ENCODE peak calls at places on chromosome 16, in eight cellular contexts. One of them, this sample, is unnamed.

GRCh38 chr16:88320947-88321634 is 61.7 kb upstream of the ZNF469 start:
- DNase-seq in heart right ventricle: no peak
- DNase-seq in fibroblast of lung: no peak
- DNase-seq in neuronal stem cell: no peak
- DNase-seq in CD4-positive, alpha-beta T cell: no peak
- DNase-seq in esophagus squamous epithelium: no peak
- DNase-seq in left ventricle myocardium inferior: no peak
- DNase-seq in transverse colon: no peak
- DNase-seq in this sample: no peak

GRCh38 chr16:57444711-57445110 is 2.5 kb downstream of the CIAPIN1 start:
- DNase-seq in heart right ventricle: no peak
- DNase-seq in fibroblast of lung: peak; percentile 5
- DNase-seq in neuronal stem cell: no peak
- DNase-seq in CD4-positive, alpha-beta T cell: no peak
- DNase-seq in esophagus squamous epithelium: no peak
- DNase-seq in left ventricle myocardium inferior: no peak
- DNase-seq in transverse colon: no peak
- DNase-seq in this sample: no peak

GRCh38 chr16:75733305-75734141 is 7.2 kb upstream of the CPHXL start:
- DNase-seq in heart right ventricle: no peak
- DNase-seq in fibroblast of lung: peak; percentile 92
- DNase-seq in neuronal stem cell: peak; percentile 24
- DNase-seq in CD4-positive, alpha-beta T cell: no peak
- DNase-seq in esophagus squamous epithelium: no peak
- DNase-seq in left ventricle myocardium inferior: no peak
- DNase-seq in transverse colon: no peak
- DNase-seq in this sample: peak; percentile 56

GRCh38 chr16:51449441-51449840 is 298.4 kb upstream of the SALL1 start:
- DNase-seq in heart right ventricle: no peak
- DNase-seq in fibroblast of lung: no peak
- DNase-seq in neuronal stem cell: peak; percentile 80
- DNase-seq in CD4-positive, alpha-beta T cell: no peak
- DNase-seq in esophagus squamous epithelium: no peak
- DNase-seq in left ventricle myocardium inferior: no peak
- DNase-seq in transverse colon: no peak
- DNase-seq in this sample: no peak

GRCh38 chr16:588639-588888 is 1.3 kb upstream of the RAB40C start:
- DNase-seq in heart right ventricle: no peak
- DNase-seq in fibroblast of lung: peak; percentile 58
- DNase-seq in neuronal stem cell: no peak
- DNase-seq in CD4-positive, alpha-beta T cell: peak; percentile 53
- DNase-seq in esophagus squamous epithelium: no peak
- DNase-seq in left ventricle myocardium inferior: no peak
- DNase-seq in transverse colon: peak; percentile 64
- DNase-seq in this sample: no peak

GRCh38 chr16:78503501-78504110 is 404.2 kb downstream of the WWOX start:
- DNase-seq in heart right ventricle: peak; percentile 79
- DNase-seq in fibroblast of lung: peak; percentile 86
- DNase-seq in neuronal stem cell: peak; percentile 64
- DNase-seq in CD4-positive, alpha-beta T cell: peak; percentile 15
- DNase-seq in esophagus squamous epithelium: no peak
- DNase-seq in left ventricle myocardium inferior: no peak
- DNase-seq in transverse colon: peak; percentile 44
- DNase-seq in this sample: no peak

GRCh38 chr16:73878616-73879015 is 418.0 kb upstream of the PSMD7 start:
- DNase-seq in heart right ventricle: peak; percentile 29
- DNase-seq in fibroblast of lung: peak; percentile 90
- DNase-seq in neuronal stem cell: no peak
- DNase-seq in CD4-positive, alpha-beta T cell: no peak
- DNase-seq in esophagus squamous epithelium: no peak
- DNase-seq in left ventricle myocardium inferior: no peak
- DNase-seq in transverse colon: no peak
- DNase-seq in this sample: no peak

GRCh38 chr16:88368036-88368435 is 14.7 kb upstream of the ZNF469 start:
- DNase-seq in heart right ventricle: no peak
- DNase-seq in fibroblast of lung: no peak
- DNase-seq in neuronal stem cell: no peak
- DNase-seq in CD4-positive, alpha-beta T cell: no peak
- DNase-seq in esophagus squamous epithelium: no peak
- DNase-seq in left ventricle myocardium inferior: peak; percentile 10
- DNase-seq in transverse colon: no peak
- DNase-seq in this sample: peak; percentile 26

GRCh38 chr16:2715064-2715463 is 5.0 kb downstream of the PRSS27 start:
- DNase-seq in heart right ventricle: no peak
- DNase-seq in fibroblast of lung: no peak
- DNase-seq in neuronal stem cell: no peak
- DNase-seq in CD4-positive, alpha-beta T cell: no peak
- DNase-seq in esophagus squamous epithelium: no peak
- DNase-seq in left ventricle myocardium inferior: no peak
- DNase-seq in transverse colon: no peak
- DNase-seq in this sample: no peak

GRCh38 chr16:69823831-69824563 is 61.9 kb downstream of the WWP2 start:
- DNase-seq in heart right ventricle: peak; percentile 78
- DNase-seq in fibroblast of lung: no peak
- DNase-seq in neuronal stem cell: no peak
- DNase-seq in CD4-positive, alpha-beta T cell: no peak
- DNase-seq in esophagus squamous epithelium: no peak
- DNase-seq in left ventricle myocardium inferior: peak; percentile 57
- DNase-seq in transverse colon: peak; percentile 26
- DNase-seq in this sample: no peak

GRCh38 chr16:79299154-79299799 is 301.3 kb downstream of the MAF start:
- DNase-seq in heart right ventricle: no peak
- DNase-seq in fibroblast of lung: no peak
- DNase-seq in neuronal stem cell: peak; percentile 96
- DNase-seq in CD4-positive, alpha-beta T cell: no peak
- DNase-seq in esophagus squamous epithelium: no peak
- DNase-seq in left ventricle myocardium inferior: no peak
- DNase-seq in transverse colon: no peak
- DNase-seq in this sample: no peak

GRCh38 chr16:69463876-69464275 is 39.5 kb downstream of the CYB5B start:
- DNase-seq in heart right ventricle: no peak
- DNase-seq in fibroblast of lung: no peak
- DNase-seq in neuronal stem cell: no peak
- DNase-seq in CD4-positive, alpha-beta T cell: no peak
- DNase-seq in esophagus squamous epithelium: no peak
- DNase-seq in left ventricle myocardium inferior: no peak
- DNase-seq in transverse colon: no peak
- DNase-seq in this sample: no peak

GRCh38 chr16:15897834-15898254 is 9.4 kb upstream of the CEP20 start:
- DNase-seq in heart right ventricle: no peak
- DNase-seq in fibroblast of lung: peak; percentile 61
- DNase-seq in neuronal stem cell: no peak
- DNase-seq in CD4-positive, alpha-beta T cell: no peak
- DNase-seq in esophagus squamous epithelium: no peak
- DNase-seq in left ventricle myocardium inferior: no peak
- DNase-seq in transverse colon: no peak
- DNase-seq in this sample: no peak

GRCh38 chr16:2692948-2693651 is 10.8 kb downstream of the KCTD5 start:
- DNase-seq in heart right ventricle: no peak
- DNase-seq in fibroblast of lung: peak; percentile 76
- DNase-seq in neuronal stem cell: no peak
- DNase-seq in CD4-positive, alpha-beta T cell: no peak
- DNase-seq in esophagus squamous epithelium: no peak
- DNase-seq in left ventricle myocardium inferior: no peak
- DNase-seq in transverse colon: peak; percentile 36
- DNase-seq in this sample: no peak

GRCh38 chr16:48487287-48487686 is 102.1 kb upstream of the SIAH1 start:
- DNase-seq in heart right ventricle: no peak
- DNase-seq in fibroblast of lung: no peak
- DNase-seq in neuronal stem cell: no peak
- DNase-seq in CD4-positive, alpha-beta T cell: no peak
- DNase-seq in esophagus squamous epithelium: no peak
- DNase-seq in left ventricle myocardium inferior: no peak
- DNase-seq in transverse colon: no peak
- DNase-seq in this sample: no peak

GRCh38 chr16:83727018-83727417 is 80.8 kb upstream of the HSBP1 start:
- DNase-seq in heart right ventricle: no peak
- DNase-seq in fibroblast of lung: peak; percentile 42
- DNase-seq in neuronal stem cell: no peak
- DNase-seq in CD4-positive, alpha-beta T cell: no peak
- DNase-seq in esophagus squamous epithelium: no peak
- DNase-seq in left ventricle myocardium inferior: no peak
- DNase-seq in transverse colon: no peak
- DNase-seq in this sample: no peak
- H3K27ac ChIP-seq in heart right ventricle: no peak overlapping the region
- H3K27ac ChIP-seq in fibroblast of lung: no peak overlapping the region
- H3K27ac ChIP-seq in neuronal stem cell: no peak overlapping the region
- H3K27ac ChIP-seq in CD4-positive, alpha-beta T cell: no peak overlapping the region
- H3K27ac ChIP-seq in esophagus squamous epithelium: no peak overlapping the region
- H3K27ac ChIP-seq in left ventricle myocardium inferior: no peak overlapping the region
- H3K27ac ChIP-seq in transverse colon: no peak overlapping the region
- H3K27ac ChIP-seq in this sample: no peak overlapping the region

DNA sequence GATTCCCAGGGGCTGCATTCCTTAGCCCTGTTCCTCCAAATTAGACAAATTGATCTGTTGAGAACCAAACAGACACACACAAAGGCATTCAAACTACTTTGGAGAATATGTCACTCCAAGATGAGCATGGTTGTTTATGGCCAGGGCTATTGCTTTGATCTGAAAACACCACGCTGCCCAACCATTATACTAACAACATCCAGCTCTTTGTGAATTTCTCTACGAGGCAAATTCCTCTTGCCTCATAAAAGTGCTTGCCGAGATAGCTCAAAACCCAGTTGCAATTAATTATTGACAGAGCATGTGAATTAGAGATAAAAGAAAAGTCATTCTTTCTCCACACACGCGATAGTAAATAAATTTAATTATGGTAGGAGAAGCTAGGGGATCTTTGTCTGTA is 441.6 kb downstream of the HS3ST4 start:
- DNase-seq in heart right ventricle: no peak
- DNase-seq in fibroblast of lung: no peak
- DNase-seq in neuronal stem cell: no peak
- DNase-seq in CD4-positive, alpha-beta T cell: no peak
- DNase-seq in esophagus squamous epithelium: no peak
- DNase-seq in left ventricle myocardium inferior: no peak
- DNase-seq in transverse colon: no peak
- DNase-seq in this sample: no peak
- H3K27me3 ChIP-seq in heart right ventricle: no peaks in the 10 kb centered on the region
- H3K27me3 ChIP-seq in fibroblast of lung: no peaks in the 10 kb centered on the region
- H3K27me3 ChIP-seq in neuronal stem cell: no peaks in the 10 kb centered on the region
- H3K27me3 ChIP-seq in CD4-positive, alpha-beta T cell: peaks cover 5% of the 10 kb centered on the region
- H3K27me3 ChIP-seq in esophagus squamous epithelium: no peaks in the 10 kb centered on the region
- H3K27me3 ChIP-seq in left ventricle myocardium inferior: peaks cover 12% of the 10 kb centered on the region
- H3K27me3 ChIP-seq in transverse colon: no peaks in the 10 kb centered on the region
- H3K27me3 ChIP-seq in this sample: no peaks in the 10 kb centered on the region

GRCh38 chr16:89828199-89828869 is at the start of gene SPIRE2:
- DNase-seq in heart right ventricle: peak; percentile 81
- DNase-seq in fibroblast of lung: peak; percentile 64
- DNase-seq in neuronal stem cell: peak; percentile 86
- DNase-seq in CD4-positive, alpha-beta T cell: peak; percentile 70
- DNase-seq in esophagus squamous epithelium: no peak
- DNase-seq in left ventricle myocardium inferior: peak; percentile 78
- DNase-seq in transverse colon: peak; percentile 68
- DNase-seq in this sample: peak; percentile 93

GRCh38 chr16:89826531-89827382 is 1.5 kb upstream of the SPIRE2 start:
- DNase-seq in heart right ventricle: no peak
- DNase-seq in fibroblast of lung: no peak
- DNase-seq in neuronal stem cell: no peak
- DNase-seq in CD4-positive, alpha-beta T cell: no peak
- DNase-seq in esophagus squamous epithelium: no peak
- DNase-seq in left ventricle myocardium inferior: no peak
- DNase-seq in transverse colon: no peak
- DNase-seq in this sample: no peak

GRCh38 chr16:89828870-89829629 is 775 bp downstream of the SPIRE2 start:
- DNase-seq in heart right ventricle: no peak
- DNase-seq in fibroblast of lung: no peak
- DNase-seq in neuronal stem cell: no peak
- DNase-seq in CD4-positive, alpha-beta T cell: no peak
- DNase-seq in esophagus squamous epithelium: no peak
- DNase-seq in left ventricle myocardium inferior: no peak
- DNase-seq in transverse colon: no peak
- DNase-seq in this sample: no peak

GRCh38 chr16:89829630-89830437 is 1.6 kb downstream of the SPIRE2 start:
- DNase-seq in heart right ventricle: no peak
- DNase-seq in fibroblast of lung: no peak
- DNase-seq in neuronal stem cell: no peak
- DNase-seq in CD4-positive, alpha-beta T cell: no peak
- DNase-seq in esophagus squamous epithelium: no peak
- DNase-seq in left ventricle myocardium inferior: no peak
- DNase-seq in transverse colon: peak; percentile 78
- DNase-seq in this sample: no peak

DNA sequence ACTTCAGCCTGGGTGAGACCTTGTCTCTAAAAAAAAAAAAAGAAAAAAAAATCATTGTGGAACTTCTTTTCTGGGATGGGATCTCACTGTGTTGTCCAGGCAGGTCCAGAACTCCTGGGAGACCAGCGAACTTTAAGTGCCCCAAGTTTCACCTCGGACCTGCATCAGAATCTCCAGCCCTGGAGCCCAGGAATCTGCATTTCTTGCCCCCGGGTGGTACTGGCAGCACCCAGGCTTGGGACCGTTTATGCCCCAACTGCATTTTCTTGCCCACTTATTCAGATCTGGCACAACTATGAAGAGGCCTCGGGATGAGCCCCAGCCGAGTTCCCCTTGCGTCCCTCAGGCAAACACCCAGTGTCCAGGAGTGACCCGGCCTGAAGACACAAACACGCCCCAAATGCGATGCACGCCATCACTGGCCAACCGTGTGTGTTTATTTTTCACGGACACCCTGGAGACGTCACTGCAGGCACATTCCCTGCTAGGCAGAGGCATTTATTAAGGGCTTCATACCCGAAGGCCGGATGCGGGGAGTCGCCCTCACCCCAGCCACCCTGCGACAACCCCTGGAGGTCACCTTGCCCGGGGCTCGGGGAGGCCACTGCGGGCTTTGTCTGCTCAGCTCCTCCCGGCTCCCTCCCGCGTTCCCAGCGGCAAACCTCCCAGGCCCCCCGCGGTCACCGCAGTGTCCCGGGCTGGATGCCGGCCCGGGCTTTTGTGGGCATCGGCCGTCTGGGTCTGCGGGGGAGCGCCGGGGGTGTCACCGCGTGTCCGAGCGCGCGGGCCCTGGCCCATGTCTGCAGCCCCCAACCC is 684 bp upstream of the SPIRE2 start:
- DNase-seq in heart right ventricle: peak; percentile 50
- DNase-seq in fibroblast of lung: peak; percentile 60
- DNase-seq in neuronal stem cell: peak; percentile 58
- DNase-seq in CD4-positive, alpha-beta T cell: no peak
- DNase-seq in esophagus squamous epithelium: no peak
- DNase-seq in left ventricle myocardium inferior: peak; percentile 46
- DNase-seq in transverse colon: peak; percentile 72
- DNase-seq in this sample: no peak
- H3K27ac ChIP-seq in heart right ventricle: peak overlapping the region; percentile 87
- H3K27ac ChIP-seq in fibroblast of lung: peak overlapping the region; percentile 38
- H3K27ac ChIP-seq in neuronal stem cell: no peak overlapping the region
- H3K27ac ChIP-seq in CD4-positive, alpha-beta T cell: no peak overlapping the region
- H3K27ac ChIP-seq in esophagus squamous epithelium: peak overlapping the region; percentile 75
- H3K27ac ChIP-seq in left ventricle myocardium inferior: peak overlapping the region; percentile 91
- H3K27ac ChIP-seq in transverse colon: peak overlapping the region; percentile 93
- H3K27ac ChIP-seq in this sample: no peak overlapping the region

DNA sequence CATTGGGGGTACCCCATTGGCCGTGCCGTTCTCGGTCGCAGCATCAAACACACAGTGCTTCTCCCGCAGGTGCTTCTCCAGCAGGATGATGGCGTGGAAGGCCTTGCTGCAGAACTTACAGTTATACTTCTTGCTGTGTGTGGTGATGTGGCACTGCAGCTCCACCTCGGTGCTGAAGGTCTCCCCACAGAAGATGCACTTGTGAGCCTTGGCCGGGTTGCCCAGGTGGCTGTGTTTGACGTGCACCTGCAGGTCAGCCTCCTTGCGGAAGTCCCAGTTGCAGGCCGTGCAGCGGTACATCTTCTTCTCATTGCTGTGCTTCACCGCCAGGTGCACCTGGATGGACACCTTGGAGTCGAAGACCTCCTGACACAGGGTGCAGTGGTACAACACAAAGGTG is 219.3 kb downstream of the ZNF423 start:
- DNase-seq in heart right ventricle: no peak
- DNase-seq in fibroblast of lung: no peak
- DNase-seq in neuronal stem cell: no peak
- DNase-seq in CD4-positive, alpha-beta T cell: no peak
- DNase-seq in esophagus squamous epithelium: no peak
- DNase-seq in left ventricle myocardium inferior: no peak
- DNase-seq in transverse colon: no peak
- DNase-seq in this sample: no peak
- H3K27me3 ChIP-seq in heart right ventricle: no peaks in the 10 kb centered on the region
- H3K27me3 ChIP-seq in fibroblast of lung: no peaks in the 10 kb centered on the region
- H3K27me3 ChIP-seq in neuronal stem cell: no peaks in the 10 kb centered on the region
- H3K27me3 ChIP-seq in CD4-positive, alpha-beta T cell: no peaks in the 10 kb centered on the region
- H3K27me3 ChIP-seq in esophagus squamous epithelium: no peaks in the 10 kb centered on the region
- H3K27me3 ChIP-seq in left ventricle myocardium inferior: no peaks in the 10 kb centered on the region
- H3K27me3 ChIP-seq in transverse colon: no peaks in the 10 kb centered on the region
- H3K27me3 ChIP-seq in this sample: no peaks in the 10 kb centered on the region